ENCODE peak calls at places on chromosomes 6 and 20, in seven cellular contexts. D is RPMI7951, W is Kasumi-1, U is activated gamma-delta T cell treated with Interleukin-2 at 50 U/mL for 16 hours, F is progenitor cell of endocrine pancreas, K is A549, P is NCI-H1092. B is an unnamed sample.

GRCh38 chr6:105780146-105780860 is 305.8 kb upstream of the PRDM1 start:
- DNase-seq in D (peak; percentile 86), W (no peak), U (no peak), F (no peak), K (peak; percentile 21), P (no peak), B (no peak)

GRCh38 chr6:7114744-7115451 is 7.1 kb downstream of the RREB1 start:
- DNase-seq in D (no peak), W (peak; percentile 12), U (no peak), F (no peak), K (no peak), P (no peak), B (no peak)

GRCh38 chr6:36273802-36274201 is 3.9 kb downstream of the PNPLA1 start:
- DNase-seq in D (no peak), W (no peak), U (no peak), F (no peak), K (no peak), P (no peak), B (no peak)

GRCh38 chr6:110337481-110337880 is 20.7 kb downstream of the METTL24 start:
- DNase-seq in D (no peak), W (no peak), U (no peak), F (no peak), K (no peak), P (no peak), B (no peak)

GRCh38 chr6:29705389-29706231 is 17.6 kb upstream of the HLA-F start:
- DNase-seq in D (peak; percentile 56), W (peak; percentile 49), U (no peak), F (no peak), K (peak; percentile 38), P (no peak), B (peak; percentile 47)

GRCh38 chr6:143965503-143966171 is 42.4 kb downstream of the PLAGL1 start:
- DNase-seq in D (peak; percentile 90), W (peak; percentile 95), U (no peak), F (no peak), K (no peak), P (no peak), B (no peak)

GRCh38 chr6:84417261-84417660 is 189.8 kb upstream of the CEP162 start:
- DNase-seq in D (peak; percentile 24), W (no peak), U (no peak), F (no peak), K (peak; percentile 18), P (no peak), B (no peak)

GRCh38 chr6:101537917-101538316 is 144.4 kb downstream of the GRIK2 start:
- DNase-seq in D (no peak), W (no peak), U (no peak), F (no peak), K (no peak), P (no peak), B (no peak)

GRCh38 chr20:58075980-58076749 is 152.3 kb downstream of the ANKRD60 start:
- DNase-seq in D (peak; percentile 86), W (no peak), U (no peak), F (no peak), K (no peak), P (no peak), B (no peak)

GRCh38 chr20:38001981-38002380 is 31.3 kb downstream of the TTI1 start:
- DNase-seq in D (no peak), W (no peak), U (no peak), F (no peak), K (no peak), P (no peak), B (no peak)

GRCh38 chr6:164967102-164967501 is 342.3 kb downstream of the C6orf118 start:
- DNase-seq in D (no peak), W (no peak), U (no peak), F (no peak), K (no peak), P (no peak), B (no peak)

GRCh38 chr6:132780770-132781371 is 17.6 kb downstream of the SLC18B1 start:
- DNase-seq in D (no peak), W (peak; percentile 26), U (no peak), F (no peak), K (peak; percentile 22), P (no peak), B (no peak)

GRCh38 chr6:45900808-45901752 is 114.6 kb downstream of the CLIC5 start:
- DNase-seq in D (peak; percentile 87), W (no peak), U (no peak), F (no peak), K (no peak), P (no peak), B (no peak)

GRCh38 chr6:35751594-35751993 is 14.8 kb downstream of the ARMC12 start:
- DNase-seq in D (no peak), W (no peak), U (no peak), F (no peak), K (no peak), P (no peak), B (no peak)

GRCh38 chr20:61938839-61939690 is 126.6 kb downstream of the TAF4 start:
- DNase-seq in D (no peak), W (no peak), U (no peak), F (no peak), K (no peak), P (no peak), B (no peak)

GRCh38 chr6:43856005-43856765 is 86.2 kb downstream of the VEGFA start:
- DNase-seq in D (peak; percentile 72), W (no peak), U (no peak), F (peak; percentile 43), K (peak; percentile 50), P (peak; percentile 8), B (peak; percentile 75)

GRCh38 chr6:16911088-16911487 is 149.8 kb upstream of the ATXN1 start:
- DNase-seq in D (no peak), W (no peak), U (no peak), F (no peak), K (no peak), P (no peak), B (no peak)

GRCh38 chr6:169905041-169905807 is 153.8 kb downstream of the ERMARD start:
- DNase-seq in D (peak; percentile 92), W (no peak), U (no peak), F (no peak), K (peak; percentile 22), P (peak; percentile 35), B (peak; percentile 72)

GRCh38 chr20:44780226-44780625 is 30.1 kb downstream of the RIMS4 start:
- DNase-seq in D (peak; percentile 63), W (peak; percentile 32), U (peak; percentile 24), F (peak; percentile 66), K (peak; percentile 44), P (no peak), B (no peak)

GRCh38 chr20:58446264-58446937 is 57.4 kb downstream of the VAPB start:
- DNase-seq in D (no peak), W (no peak), U (no peak), F (no peak), K (no peak), P (no peak), B (no peak)

GRCh38 chr6:74096329-74096728 is 400.3 kb downstream of the CD109 start:
- DNase-seq in D (no peak), W (no peak), U (no peak), F (no peak), K (no peak), P (no peak), B (no peak)

GRCh38 chr6:105485456-105485855 is 82.6 kb upstream of the PREP start:
- DNase-seq in D (no peak), W (no peak), U (no peak), F (no peak), K (no peak), P (no peak), B (no peak)

GRCh38 chr20:6287471-6287870 is 164.6 kb upstream of the FERMT1 start:
- DNase-seq in D (no peak), W (no peak), U (no peak), F (no peak), K (no peak), P (no peak), B (no peak)

GRCh38 chr6:72861935-72862432 is 240.1 kb downstream of the KCNQ5 start:
- DNase-seq in D (no peak), W (peak; percentile 82), U (no peak), F (no peak), K (no peak), P (no peak), B (no peak)

GRCh38 chr6:81788748-81789147 is 36.3 kb upstream of the TENT5A start:
- DNase-seq in D (no peak), W (no peak), U (no peak), F (no peak), K (no peak), P (no peak), B (peak; percentile 34)

GRCh38 chr6:16711551-16712249 is 49.6 kb downstream of the ATXN1 start:
- DNase-seq in D (peak; percentile 45), W (no peak), U (peak; percentile 26), F (no peak), K (peak; percentile 86), P (no peak), B (no peak)

GRCh38 chr6:121522265-121522664 is 86.8 kb downstream of the GJA1 start:
- DNase-seq in D (peak; percentile 98), W (no peak), U (no peak), F (no peak), K (peak; percentile 77), P (no peak), B (peak; percentile 75)